ENCODE peak calls at places on chromosomes 5 and 9, in five cellular contexts. N is CD8-positive, alpha-beta T cell; G is right atrium auricular region; C is Peyer's patch; Z is A549. H is an unnamed sample.

GRCh38 chr9:133055788-133056420 is 5.9 kb upstream of the CEL start:
- DNase-seq in N (no peak), G (no peak), C (no peak), Z (no peak), H (no peak)

GRCh38 chr5:134438641-134439621 is 27.2 kb upstream of the CDKN2AIPNL start:
- DNase-seq in N (no peak), G (peak), C (peak), Z (peak), H (no peak)

GRCh38 chr5:45578270-45578669 is 117.9 kb downstream of the HCN1 start:
- DNase-seq in N (no peak), G (no peak), C (no peak), Z (peak), H (no peak)

GRCh38 chr9:123761905-123762605 is 167.9 kb downstream of the DENND1A start:
- DNase-seq in N (no peak), G (no peak), C (no peak), Z (no peak), H (no peak)

GRCh38 chr9:121640076-121640475 is 11.4 kb upstream of the DAB2IP start:
- DNase-seq in N (peak), G (no peak), C (peak), Z (peak), H (no peak)

GRCh38 chr9:8331507-8331906 is 531.9 kb upstream of the DMAC1 start:
- DNase-seq in N (no peak), G (no peak), C (no peak), Z (no peak), H (no peak)

GRCh38 chr5:161332343-161332742 is 214.2 kb downstream of the GABRB2 start:
- DNase-seq in N (no peak), G (no peak), C (no peak), Z (no peak), H (no peak)

GRCh38 chr9:35112257-35113020 is 3.2 kb downstream of the ATOSB start:
- DNase-seq in N (no peak), G (peak), C (no peak), Z (no peak), H (no peak)

GRCh38 chr9:132794730-132795380 is 83.2 kb downstream of the AK8 start:
- DNase-seq in N (no peak), G (peak), C (no peak), Z (no peak), H (no peak)

GRCh38 chr5:54275361-54275760 is 35.0 kb downstream of the ARL15 start:
- DNase-seq in N (no peak), G (no peak), C (no peak), Z (no peak), H (no peak)

GRCh38 chr5:127353339-127353738 is 62.7 kb downstream of the MEGF10 start:
- DNase-seq in N (no peak), G (no peak), C (no peak), Z (no peak), H (no peak)

GRCh38 chr9:78821126-78821822 is 524.3 kb downstream of the PSAT1 start:
- DNase-seq in N (no peak), G (no peak), C (no peak), Z (peak), H (no peak)

GRCh38 chr5:32828492-32828891 is 117.4 kb downstream of the NPR3 start:
- DNase-seq in N (no peak), G (no peak), C (no peak), Z (no peak), H (no peak)

GRCh38 chr9:98410185-98410697 is 154.8 kb upstream of the TBC1D2 start:
- DNase-seq in N (no peak), G (no peak), C (no peak), Z (no peak), H (no peak)

GRCh38 chr9:34507966-34508365 is 14.8 kb downstream of the ENHO start:
- DNase-seq in N (no peak), G (no peak), C (no peak), Z (no peak), H (no peak)

GRCh38 chr5:84729326-84729725 is 344.6 kb upstream of the EDIL3 start:
- DNase-seq in N (no peak), G (no peak), C (no peak), Z (peak), H (no peak)

GRCh38 chr9:125749951-125750655 is 2.9 kb downstream of the PBX3 start:
- DNase-seq in N (no peak), G (no peak), C (no peak), Z (no peak), H (no peak)

GRCh38 chr9:14271078-14271673 is 42.8 kb downstream of the NFIB start:
- DNase-seq in N (no peak), G (no peak), C (peak), Z (peak), H (no peak)

GRCh38 chr9:69429281-69429680 is 104.3 kb downstream of the ENTREP1 start:
- DNase-seq in N (no peak), G (no peak), C (no peak), Z (no peak), H (no peak)

GRCh38 chr5:154985126-154985525 is 28.4 kb upstream of the KIF4B start:
- DNase-seq in N (no peak), G (no peak), C (no peak), Z (no peak), H (no peak)

GRCh38 chr5:127536687-127537086 is 19.2 kb downstream of the PRRC1 start:
- DNase-seq in N (no peak), G (no peak), C (no peak), Z (no peak), H (no peak)

GRCh38 chr5:10366310-10367297 is 13.1 kb downstream of the MARCHF6 start:
- DNase-seq in N (no peak), G (no peak), C (no peak), Z (peak), H (no peak)

GRCh38 chr9:70113403-70114022 is 69.9 kb downstream of the MAMDC2 start:
- DNase-seq in N (no peak), G (peak), C (no peak), Z (peak), H (no peak)

GRCh38 chr5:56319281-56320242 is 86.4 kb upstream of the ANKRD55 start:
- DNase-seq in N (no peak), G (peak), C (no peak), Z (no peak), H (no peak)

GRCh38 chr9:14479187-14479586 is 165.2 kb upstream of the NFIB start:
- DNase-seq in N (no peak), G (no peak), C (no peak), Z (no peak), H (no peak)

GRCh38 chr5:61783481-61783880 is 451.4 kb downstream of the ZSWIM6 start:
- DNase-seq in N (no peak), G (no peak), C (no peak), Z (no peak), H (no peak)

GRCh38 chr5:58335518-58335917 is 124.4 kb downstream of the PLK2 start:
- DNase-seq in N (no peak), G (no peak), C (no peak), Z (peak), H (no peak)

GRCh38 chr9:107465467-107466451 is 23.8 kb downstream of the KLF4 start:
- DNase-seq in N (no peak), G (peak), C (peak), Z (peak), H (no peak)

GRCh38 chr5:19880859-19881436 is 107.1 kb downstream of the CDH18 start:
- DNase-seq in N (no peak), G (no peak), C (no peak), Z (peak), H (no peak)

GRCh38 chr9:70601000-70601929 is 186.8 kb upstream of the KLF9 start:
- DNase-seq in N (no peak), G (peak), C (peak), Z (no peak), H (no peak)

GRCh38 chr9:94933429-94933828 is 206.9 kb downstream of the AOPEP start:
- DNase-seq in N (no peak), G (no peak), C (no peak), Z (no peak), H (no peak)

GRCh38 chr9:94935396-94935795 is 208.9 kb downstream of the AOPEP start:
- DNase-seq in N (no peak), G (no peak), C (no peak), Z (no peak), H (no peak)

GRCh38 chr9:94932647-94933415 is 206.3 kb downstream of the AOPEP start:
- DNase-seq in N (no peak), G (no peak), C (no peak), Z (no peak), H (no peak)

GRCh38 chr9:94936411-94936810 is 209.9 kb downstream of the AOPEP start:
- DNase-seq in N (no peak), G (no peak), C (no peak), Z (no peak), H (no peak)

DNA sequence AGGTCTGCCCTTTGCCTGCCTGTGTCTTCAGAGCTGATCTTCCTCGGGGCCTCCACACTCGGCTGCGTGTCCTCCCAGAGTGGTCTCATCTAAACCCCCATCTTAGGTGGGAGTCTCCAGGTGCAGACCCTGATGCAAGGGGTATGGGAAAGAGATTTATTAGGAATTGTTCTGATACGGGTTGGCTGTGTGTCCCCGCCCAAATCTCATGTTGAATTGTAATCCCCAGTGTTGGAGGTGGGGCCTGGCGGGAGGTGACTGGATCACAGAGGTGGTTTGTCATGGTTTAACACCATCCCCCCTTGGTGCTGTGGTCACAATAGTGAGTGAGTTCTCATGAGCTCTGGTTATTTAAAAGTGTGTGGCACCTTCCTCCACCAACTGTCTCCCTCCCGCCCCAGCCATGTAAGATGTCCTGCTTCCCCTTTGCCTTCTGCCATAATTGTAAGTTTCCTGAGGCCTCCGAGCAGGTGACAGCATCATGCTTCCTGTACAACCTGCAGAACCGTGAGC is 208.4 kb downstream of the AOPEP start:
- DNase-seq in N (no peak), G (no peak), C (no peak), Z (no peak), H (no peak)
- H3K27ac ChIP-seq in N (no peak), G (no peak), C (no peak), Z (peak), H (no peak)

GRCh38 chr9:2263665-2264064 is 248.5 kb downstream of the SMARCA2 start:
- DNase-seq in N (no peak), G (no peak), C (no peak), Z (no peak), H (no peak)
- H3K27ac ChIP-seq in N (no peak), G (no peak), C (no peak), Z (no peak), H (no peak)

GRCh38 chr5:147507480-147508126 is 2.3 kb downstream of the DPYSL3 start:
- DNase-seq in N (no peak), G (peak), C (no peak), Z (no peak), H (no peak)
- H3K27ac ChIP-seq in N (no peak), G (peak), C (peak), Z (no peak), H (no peak)

DNA sequence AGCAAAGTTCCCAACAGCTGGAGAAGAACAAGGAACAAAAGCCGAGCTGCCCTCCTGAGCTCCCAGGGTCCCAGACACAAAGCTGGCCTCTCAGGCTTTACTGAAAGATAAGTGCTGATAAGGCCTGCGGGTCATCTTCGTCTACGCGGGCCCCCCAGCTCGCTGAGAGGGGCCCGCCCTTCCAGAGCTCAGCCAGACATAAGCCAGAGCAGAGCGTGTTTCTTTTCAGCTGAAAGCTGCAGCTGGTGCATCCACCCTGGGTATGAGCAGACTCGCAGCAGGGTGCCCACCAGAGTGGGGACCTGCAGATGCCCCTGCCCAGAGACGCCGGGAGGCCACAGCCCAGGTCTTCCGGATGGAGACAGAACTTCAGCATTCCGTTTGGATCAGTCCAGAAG is 84.6 kb downstream of the HSD17B3 start:
- DNase-seq in N (no peak), G (no peak), C (no peak), Z (no peak), H (no peak)
- H3K27ac ChIP-seq in N (no peak), G (peak), C (peak), Z (peak), H (no peak)

GRCh38 chr5:68258531-68258930 is 43.0 kb downstream of the PIK3R1 start:
- DNase-seq in N (no peak), G (no peak), C (no peak), Z (no peak), H (no peak)
- H3K27ac ChIP-seq in N (no peak), G (peak), C (no peak), Z (no peak), H (peak)

DNA sequence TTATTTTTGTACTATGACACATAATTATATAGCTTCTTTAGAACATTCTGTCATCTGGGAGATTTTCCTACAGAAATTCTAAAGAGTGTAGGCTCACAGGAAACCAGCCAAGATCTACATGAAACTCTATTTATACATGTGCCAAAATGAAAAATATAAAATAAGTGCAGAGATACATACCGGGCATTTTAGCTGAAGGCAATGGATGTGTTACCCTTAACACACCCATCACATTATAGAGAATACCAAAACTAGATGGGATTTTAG is 125.9 kb downstream of the TRIM32 start:
- DNase-seq in N (no peak), G (no peak), C (no peak), Z (no peak), H (no peak)
- H3K27ac ChIP-seq in N (no peak), G (no peak), C (no peak), Z (no peak), H (no peak)

GRCh38 chr5:150411245-150411979 is 1.3 kb downstream of the CD74 start:
- DNase-seq in N (peak), G (no peak), C (no peak), Z (no peak), H (peak)
- H3K27ac ChIP-seq in N (peak), G (peak), C (peak), Z (no peak), H (peak)

DNA sequence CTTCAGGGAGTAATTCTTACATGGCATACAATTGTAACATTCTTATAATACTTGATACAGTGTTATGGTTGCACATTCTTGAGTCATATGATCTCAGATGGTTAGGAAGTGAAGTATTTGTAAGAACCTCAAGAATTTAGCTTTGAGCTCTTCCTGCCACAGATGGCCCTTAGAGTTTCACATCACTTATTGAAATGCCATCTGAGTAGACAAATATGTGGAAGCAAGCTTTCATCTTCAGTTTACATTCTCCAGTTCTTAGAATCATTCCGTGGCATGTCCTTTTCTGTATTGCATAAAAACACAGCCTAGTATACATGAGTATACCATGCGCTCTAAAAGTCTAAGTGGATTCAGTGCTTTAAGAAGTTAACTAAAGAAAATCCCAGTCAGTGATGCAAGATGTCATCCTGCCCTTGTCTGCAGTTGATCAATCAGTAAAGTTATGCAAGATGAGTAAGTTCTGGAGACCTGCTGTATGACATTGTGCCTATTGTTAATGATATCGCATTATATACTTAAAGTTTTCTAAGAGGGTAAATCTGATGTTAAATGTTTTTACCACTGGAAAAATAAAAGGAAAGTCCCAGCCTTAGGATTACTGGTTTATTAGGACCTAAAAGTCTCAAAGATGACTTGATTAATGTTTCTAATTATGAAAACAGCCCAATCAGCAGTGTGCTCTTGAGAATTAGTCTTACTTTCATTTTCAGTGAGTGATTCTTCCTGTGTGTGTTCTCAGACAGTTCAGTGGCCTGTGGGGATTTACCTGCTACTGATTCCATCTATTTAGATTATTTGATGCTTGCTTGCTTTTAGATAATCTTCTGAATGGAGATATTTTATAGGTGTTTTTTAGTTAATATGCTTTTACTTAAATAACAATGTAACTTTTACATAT is 29.4 kb downstream of the RHOBTB3 start:
- DNase-seq in N (no peak), G (no peak), C (no peak), Z (peak), H (no peak)
- H3K27ac ChIP-seq in N (peak), G (no peak), C (peak), Z (peak), H (peak)

GRCh38 chr5:142360607-142361120 is 35.8 kb upstream of the SPRY4 start:
- DNase-seq in N (no peak), G (no peak), C (no peak), Z (peak), H (no peak)
- H3K27ac ChIP-seq in N (no peak), G (no peak), C (no peak), Z (peak), H (no peak)

GRCh38 chr5:120734033-120734432 is 269.9 kb downstream of the PRR16 start:
- DNase-seq in N (no peak), G (no peak), C (peak), Z (no peak), H (no peak)
- H3K27ac ChIP-seq in N (no peak), G (no peak), C (no peak), Z (no peak), H (no peak)